ENCODE peak calls at places on chromosomes 3 and 15, in six cellular contexts. T, I, M, H, J and G are unnamed samples.

GRCh38 chr3:146682176-146682575 is 77.0 kb upstream of the PLSCR5 start:
- DNase-seq in T (no peak), I (no peak), M (no peak), H (no peak), J (peak; percentile 20), G (no peak)

GRCh38 chr3:172034786-172035685 is 4.3 kb upstream of the FNDC3B start:
- DNase-seq in T (no peak), I (no peak), M (peak; percentile 31), H (no peak), J (no peak), G (no peak)

GRCh38 chr3:86711634-86712033 is 279.3 kb downstream of the VGLL3 start:
- DNase-seq in T (no peak), I (no peak), M (no peak), H (no peak), J (no peak), G (no peak)

GRCh38 chr3:146200461-146201220 is 39.7 kb upstream of the PLOD2 start:
- DNase-seq in T (no peak), I (no peak), M (no peak), H (no peak), J (no peak), G (no peak)

GRCh38 chr3:163556804-163557203 is 1521.5 kb downstream of the SI start:
- DNase-seq in T (no peak), I (no peak), M (no peak), H (no peak), J (no peak), G (no peak)

GRCh38 chr3:194688207-194688711 is 2.6 kb downstream of the FAM43A start:
- DNase-seq in T (peak; percentile 37), I (peak; percentile 9), M (peak; percentile 70), H (no peak), J (no peak), G (no peak)

GRCh38 chr15:95247068-95247984 is 1016.0 kb downstream of the MCTP2 start:
- DNase-seq in T (no peak), I (no peak), M (no peak), H (no peak), J (peak; percentile 97), G (peak; percentile 84)

GRCh38 chr15:68819451-68820204 is 1.1 kb downstream of the ANP32A start:
- DNase-seq in T (peak; percentile 65), I (peak; percentile 39), M (no peak), H (no peak), J (no peak), G (no peak)

GRCh38 chr15:70339551-70340517 is 242.1 kb upstream of the TLE3 start:
- DNase-seq in T (no peak), I (no peak), M (no peak), H (no peak), J (no peak), G (no peak)

GRCh38 chr3:112002458-112002971 is 3.8 kb downstream of the TAGLN3 start:
- DNase-seq in T (no peak), I (no peak), M (no peak), H (no peak), J (no peak), G (no peak)

GRCh38 chr3:85808750-85809149 is 850.0 kb downstream of the CADM2 start:
- DNase-seq in T (no peak), I (no peak), M (no peak), H (no peak), J (no peak), G (no peak)

GRCh38 chr3:122074621-122075265 is 19.6 kb downstream of the CD86 start:
- DNase-seq in T (no peak), I (no peak), M (peak; percentile 73), H (no peak), J (no peak), G (no peak)

GRCh38 chr3:153195480-153195879 is 33.5 kb downstream of the RAP2B start:
- DNase-seq in T (no peak), I (no peak), M (no peak), H (no peak), J (no peak), G (no peak)

GRCh38 chr3:177945999-177946398 is 590.2 kb upstream of the KCNMB2 start:
- DNase-seq in T (no peak), I (no peak), M (no peak), H (no peak), J (no peak), G (no peak)

GRCh38 chr3:63565220-63565619 is 87.3 kb upstream of the SNTN start:
- DNase-seq in T (no peak), I (no peak), M (no peak), H (no peak), J (no peak), G (no peak)

GRCh38 chr15:25236143-25236860 is 202.5 kb downstream of the UBE3A start:
- DNase-seq in T (no peak), I (no peak), M (no peak), H (no peak), J (no peak), G (no peak)

GRCh38 chr3:58989173-58989572 is 60.7 kb downstream of the CFAP20DC start:
- DNase-seq in T (no peak), I (no peak), M (no peak), H (no peak), J (no peak), G (no peak)

GRCh38 chr15:31158858-31159569 is 57.5 kb upstream of the TRPM1 start:
- DNase-seq in T (no peak), I (no peak), M (no peak), H (no peak), J (no peak), G (no peak)

GRCh38 chr3:31705726-31706125 is 173.0 kb downstream of the STT3B start:
- DNase-seq in T (no peak), I (no peak), M (no peak), H (no peak), J (no peak), G (no peak)

GRCh38 chr3:97981886-97982285 is 9.7 kb upstream of the RIOX2 start:
- DNase-seq in T (no peak), I (no peak), M (no peak), H (no peak), J (no peak), G (no peak)

GRCh38 chr3:49813497-49814174 is at the start of gene UBA7:
- DNase-seq in T (peak; percentile 62), I (no peak), M (peak; percentile 84), H (no peak), J (peak; percentile 19), G (no peak)

GRCh38 chr3:164174049-164174448 is 904.2 kb downstream of the SI start:
- DNase-seq in T (no peak), I (no peak), M (no peak), H (no peak), J (no peak), G (no peak)

GRCh38 chr3:141489184-141489583 is 2.4 kb downstream of the RASA2 start:
- DNase-seq in T (no peak), I (no peak), M (no peak), H (no peak), J (no peak), G (no peak)

GRCh38 chr3:181698263-181698944 is 13.3 kb upstream of the SOX2 start:
- DNase-seq in T (no peak), I (no peak), M (no peak), H (no peak), J (no peak), G (no peak)

GRCh38 chr3:13605555-13605954 is 56.6 kb downstream of the FBLN2 start:
- DNase-seq in T (no peak), I (no peak), M (no peak), H (no peak), J (no peak), G (no peak)

GRCh38 chr3:179452166-179452544 is 885 bp upstream of the GNB4 start:
- DNase-seq in T (no peak), I (no peak), M (no peak), H (no peak), J (peak; percentile 10), G (no peak)

GRCh38 chr3:27589795-27590194 is 105.6 kb upstream of the SLC4A7 start:
- DNase-seq in T (no peak), I (no peak), M (no peak), H (no peak), J (no peak), G (no peak)

GRCh38 chr3:156509209-156510174 is 45.4 kb downstream of the SSR3 start:
- DNase-seq in T (no peak), I (no peak), M (peak; percentile 69), H (no peak), J (peak; percentile 28), G (peak; percentile 62)

GRCh38 chr15:43093026-43093425 is 12.8 kb downstream of the UBR1 start:
- DNase-seq in T (no peak), I (no peak), M (peak; percentile 20), H (no peak), J (no peak), G (no peak)

GRCh38 chr3:129564981-129565644 is 22.1 kb downstream of the H1-8 start:
- DNase-seq in T (no peak), I (no peak), M (no peak), H (no peak), J (no peak), G (no peak)

GRCh38 chr15:84840741-84841429 is 23.7 kb downstream of the ALPK3 start:
- DNase-seq in T (peak; percentile 20), I (no peak), M (no peak), H (no peak), J (no peak), G (no peak)

GRCh38 chr3:179695672-179696313 is 43.0 kb downstream of the USP13 start:
- DNase-seq in T (no peak), I (no peak), M (no peak), H (no peak), J (no peak), G (no peak)

GRCh38 chr15:50823281-50823680 is 57.8 kb upstream of the SPPL2A start:
- DNase-seq in T (no peak), I (no peak), M (no peak), H (no peak), J (no peak), G (no peak)

GRCh38 chr15:74202461-74203401 is at the start of gene STRA6:
- DNase-seq in T (no peak), I (peak; percentile 70), M (no peak), H (no peak), J (no peak), G (no peak)

GRCh38 chr3:139234491-139234890 is 109.3 kb upstream of the MRPS22 start:
- DNase-seq in T (no peak), I (no peak), M (no peak), H (no peak), J (no peak), G (no peak)

GRCh38 chr15:52112203-52112750 is 298 bp downstream of the BCL2L10 start:
- DNase-seq in T (peak; percentile 43), I (no peak), M (peak; percentile 65), H (no peak), J (no peak), G (no peak)

GRCh38 chr3:11555211-11555782 is 88.4 kb downstream of the VGLL4 start:
- DNase-seq in T (no peak), I (no peak), M (no peak), H (no peak), J (no peak), G (no peak)

GRCh38 chr3:48399387-48400172 is 27.6 kb downstream of the FBXW12 start:
- DNase-seq in T (peak; percentile 16), I (no peak), M (no peak), H (no peak), J (no peak), G (no peak)

GRCh38 chr15:80931721-80932609 is 57.7 kb downstream of the MESD start:
- DNase-seq in T (no peak), I (no peak), M (no peak), H (no peak), J (no peak), G (no peak)

GRCh38 chr15:54803139-54803808 is 393.5 kb downstream of the RSL24D1 start:
- DNase-seq in T (no peak), I (no peak), M (no peak), H (no peak), J (no peak), G (no peak)